ENCODE peak calls at places on chromosomes 13 and 19, in four cellular contexts. One of them, this sample, is unnamed.

GRCh38 chr19:30173593-30174356 is 198.4 kb upstream of the ZNF536 start:
- DNase-seq in mucosa of descending colon: no peak
- DNase-seq in fibroblast of lung: no peak
- DNase-seq in kidney glomerular epithelial cell: no peak
- DNase-seq in this sample: no peak

GRCh38 chr19:44725251-44725650 is 23.3 kb upstream of the BCL3 start:
- DNase-seq in fibroblast of lung: no peak
- DNase-seq in kidney glomerular epithelial cell: no peak
- DNase-seq in mucosa of descending colon: peak
- DNase-seq in this sample: no peak

GRCh38 chr19:34428549-34429285 is 536 bp downstream of the UBA2 start:
- DNase-seq in kidney glomerular epithelial cell: no peak
- DNase-seq in fibroblast of lung: peak
- DNase-seq in mucosa of descending colon: peak
- DNase-seq in this sample: peak

GRCh38 chr13:44132710-44133109 is 240.9 kb upstream of the SERP2 start:
- DNase-seq in fibroblast of lung: peak
- DNase-seq in mucosa of descending colon: no peak
- DNase-seq in kidney glomerular epithelial cell: peak
- DNase-seq in this sample: no peak

GRCh38 chr19:49435670-49436069 is 5.7 kb downstream of the SLC17A7 start:
- DNase-seq in kidney glomerular epithelial cell: no peak
- DNase-seq in fibroblast of lung: no peak
- DNase-seq in mucosa of descending colon: no peak
- DNase-seq in this sample: no peak

GRCh38 chr13:23567792-23568480 is 2.3 kb upstream of the TNFRSF19 start:
- DNase-seq in mucosa of descending colon: no peak
- DNase-seq in kidney glomerular epithelial cell: no peak
- DNase-seq in fibroblast of lung: no peak
- DNase-seq in this sample: peak

GRCh38 chr19:11010041-11010440 is 49.2 kb downstream of the SMARCA4 start:
- DNase-seq in fibroblast of lung: no peak
- DNase-seq in kidney glomerular epithelial cell: no peak
- DNase-seq in mucosa of descending colon: no peak
- DNase-seq in this sample: no peak

GRCh38 chr19:41351339-41352245 is 2.1 kb downstream of the TGFB1 start:
- DNase-seq in mucosa of descending colon: peak
- DNase-seq in fibroblast of lung: no peak
- DNase-seq in kidney glomerular epithelial cell: peak
- DNase-seq in this sample: peak

GRCh38 chr13:37642201-37642600 is 43.6 kb upstream of the POSTN start:
- DNase-seq in kidney glomerular epithelial cell: peak
- DNase-seq in mucosa of descending colon: no peak
- DNase-seq in fibroblast of lung: no peak
- DNase-seq in this sample: no peak

GRCh38 chr19:48466571-48467325 is 2.4 kb upstream of the CYTH2 start:
- DNase-seq in fibroblast of lung: no peak
- DNase-seq in kidney glomerular epithelial cell: peak
- DNase-seq in mucosa of descending colon: peak
- DNase-seq in this sample: peak

GRCh38 chr13:35881360-35881759 is 249.8 kb downstream of the DCLK1 start:
- DNase-seq in kidney glomerular epithelial cell: no peak
- DNase-seq in fibroblast of lung: peak
- DNase-seq in mucosa of descending colon: no peak
- DNase-seq in this sample: peak

GRCh38 chr19:6774821-6775707 is 2.6 kb downstream of the VAV1 start:
- DNase-seq in mucosa of descending colon: no peak
- DNase-seq in fibroblast of lung: peak
- DNase-seq in kidney glomerular epithelial cell: no peak
- DNase-seq in this sample: peak

GRCh38 chr19:6730941-6731670 is 6.3 kb downstream of the GPR108 start:
- DNase-seq in kidney glomerular epithelial cell: no peak
- DNase-seq in mucosa of descending colon: peak
- DNase-seq in fibroblast of lung: no peak
- DNase-seq in this sample: no peak

GRCh38 chr13:90105881-90106496 is 1241.5 kb upstream of the MIR17HG start:
- DNase-seq in mucosa of descending colon: no peak
- DNase-seq in kidney glomerular epithelial cell: no peak
- DNase-seq in fibroblast of lung: peak
- DNase-seq in this sample: peak

GRCh38 chr13:110006304-110006703 is 219.9 kb upstream of the IRS2 start:
- DNase-seq in mucosa of descending colon: no peak
- DNase-seq in fibroblast of lung: no peak
- DNase-seq in kidney glomerular epithelial cell: peak
- DNase-seq in this sample: peak

GRCh38 chr13:43129021-43129420 is 105.6 kb downstream of the DNAJC15 start:
- DNase-seq in fibroblast of lung: no peak
- DNase-seq in kidney glomerular epithelial cell: no peak
- DNase-seq in mucosa of descending colon: no peak
- DNase-seq in this sample: no peak

GRCh38 chr19:13430790-13431582 is 75.3 kb downstream of the CACNA1A start:
- DNase-seq in mucosa of descending colon: no peak
- DNase-seq in fibroblast of lung: peak
- DNase-seq in kidney glomerular epithelial cell: peak
- DNase-seq in this sample: peak

GRCh38 chr19:19492026-19492610 is 23.2 kb downstream of the TSSK6 start:
- DNase-seq in fibroblast of lung: no peak
- DNase-seq in kidney glomerular epithelial cell: no peak
- DNase-seq in mucosa of descending colon: peak
- DNase-seq in this sample: no peak

GRCh38 chr19:17968376-17968775 is 1.5 kb downstream of the KCNN1 start:
- DNase-seq in fibroblast of lung: no peak
- DNase-seq in mucosa of descending colon: no peak
- DNase-seq in kidney glomerular epithelial cell: no peak
- DNase-seq in this sample: no peak

GRCh38 chr13:66689628-66690027 is 540.5 kb downstream of the PCDH9 start:
- DNase-seq in fibroblast of lung: peak
- DNase-seq in mucosa of descending colon: no peak
- DNase-seq in kidney glomerular epithelial cell: peak
- DNase-seq in this sample: peak

GRCh38 chr13:42110410-42111155 is 62.1 kb downstream of the DGKH start:
- DNase-seq in fibroblast of lung: peak
- DNase-seq in mucosa of descending colon: no peak
- DNase-seq in kidney glomerular epithelial cell: peak
- DNase-seq in this sample: peak

GRCh38 chr19:3350014-3350663 is 16.2 kb upstream of the NFIC start:
- DNase-seq in fibroblast of lung: peak
- DNase-seq in mucosa of descending colon: no peak
- DNase-seq in kidney glomerular epithelial cell: peak
- DNase-seq in this sample: peak

GRCh38 chr19:45577111-45577905 is 7.3 kb downstream of the OPA3 start:
- DNase-seq in fibroblast of lung: peak
- DNase-seq in kidney glomerular epithelial cell: peak
- DNase-seq in mucosa of descending colon: peak
- DNase-seq in this sample: peak

GRCh38 chr19:29677001-29677781 is 11.9 kb downstream of the PLEKHF1 start:
- DNase-seq in kidney glomerular epithelial cell: no peak
- DNase-seq in fibroblast of lung: no peak
- DNase-seq in mucosa of descending colon: no peak
- DNase-seq in this sample: no peak

GRCh38 chr19:4154571-4155312 is 1.3 kb downstream of the CREB3L3 start:
- DNase-seq in fibroblast of lung: no peak
- DNase-seq in mucosa of descending colon: no peak
- DNase-seq in kidney glomerular epithelial cell: no peak
- DNase-seq in this sample: no peak

GRCh38 chr13:33188093-33188882 is 97.3 kb downstream of the STARD13 start:
- DNase-seq in kidney glomerular epithelial cell: peak
- DNase-seq in fibroblast of lung: no peak
- DNase-seq in mucosa of descending colon: no peak
- DNase-seq in this sample: peak

GRCh38 chr13:78401833-78402232 is 201.5 kb downstream of the POU4F1 start:
- DNase-seq in fibroblast of lung: no peak
- DNase-seq in mucosa of descending colon: no peak
- DNase-seq in kidney glomerular epithelial cell: no peak
- DNase-seq in this sample: no peak

GRCh38 chr13:73325351-73326214 is 266.8 kb downstream of the KLF5 start:
- DNase-seq in fibroblast of lung: no peak
- DNase-seq in kidney glomerular epithelial cell: peak
- DNase-seq in mucosa of descending colon: no peak
- DNase-seq in this sample: peak

GRCh38 chr19:47227347-47228167 is 3.4 kb downstream of the BBC3 start:
- DNase-seq in kidney glomerular epithelial cell: peak
- DNase-seq in fibroblast of lung: peak
- DNase-seq in mucosa of descending colon: peak
- DNase-seq in this sample: peak

GRCh38 chr19:10517361-10517759 is at the start of gene S1PR5:
- DNase-seq in mucosa of descending colon: no peak
- DNase-seq in kidney glomerular epithelial cell: no peak
- DNase-seq in fibroblast of lung: no peak
- DNase-seq in this sample: no peak

This sample was measured in choroid plexus epithelial cell.